ENCODE peak calls at places on chromosomes 4 and X, in four cellular contexts. V is epithelial cell of esophagus, Y is activated B cell treated with CpG ODN at 0.5 μM for 24 hours, Q is ELR. R is an unnamed sample.

GRCh38 chr4:163367651-163368050 is 24.0 kb downstream of the NPY5R start:
- DNase-seq in Y (no peak), V (peak; percentile 22), Q (peak; percentile 30), R (no peak)

GRCh38 chr4:89658701-89659024 is 178.3 kb downstream of the SNCA start:
- DNase-seq in Q (no peak), V (no peak), Y (no peak), R (no peak)

GRCh38 chrX:54494970-54495813 is 842 bp downstream of the FGD1 start:
- DNase-seq in Y (no peak), Q (peak; percentile 52), V (peak; percentile 34), R (no peak)

GRCh38 chr4:152081024-152081423 is 320.2 kb upstream of the GATB start:
- DNase-seq in V (no peak), Y (no peak), Q (no peak), R (no peak)

GRCh38 chr4:152255437-152255836 is 280.5 kb downstream of the FBXW7 start:
- DNase-seq in Q (peak; percentile 48), V (peak; percentile 51), Y (no peak), R (peak; percentile 25)

GRCh38 chr4:84957509-84958420 is 8.7 kb downstream of the WDFY3 start:
- DNase-seq in V (no peak), Q (no peak), Y (no peak), R (no peak)

GRCh38 chrX:32642283-32642682 is 569.1 kb downstream of the DMD start:
- DNase-seq in Y (no peak), V (no peak), Q (no peak), R (no peak)

GRCh38 chr4:41346306-41347061 is 89.8 kb downstream of the UCHL1 start:
- DNase-seq in Q (peak; percentile 69), Y (no peak), V (no peak), R (no peak)

GRCh38 chr4:306551-306961 is 1.3 kb upstream of the ZNF732 start:
- DNase-seq in Q (no peak), V (no peak), Y (no peak), R (no peak)

GRCh38 chrX:27336466-27337091 is 126.6 kb downstream of the PPP4R3C start:
- DNase-seq in V (peak; percentile 35), Y (no peak), Q (peak; percentile 1), R (peak; percentile 9)

GRCh38 chrX:65985922-65986588 is 53.8 kb downstream of the VSIG4 start:
- DNase-seq in Q (peak; percentile 61), V (peak; percentile 75), Y (no peak), R (peak; percentile 4)

GRCh38 chr4:73129319-73129718 is 59.8 kb upstream of the COX18 start:
- DNase-seq in V (no peak), Q (no peak), Y (no peak), R (no peak)

GRCh38 chr4:56276547-56276946 is 110.7 kb downstream of the AASDH start:
- DNase-seq in Y (no peak), V (peak; percentile 47), Q (peak; percentile 27), R (no peak)

GRCh38 chr4:169659736-169660670 is 39.6 kb downstream of the CLCN3 start:
- DNase-seq in Q (peak; percentile 99), Y (peak; percentile 28), V (peak; percentile 99), R (peak; percentile 50)

GRCh38 chrX:53711446-53711845 is 24.9 kb upstream of the HUWE1 start:
- DNase-seq in Y (no peak), Q (peak; percentile 13), V (peak; percentile 35), R (no peak)

GRCh38 chr4:39763714-39764572 is 66.0 kb downstream of the UBE2K start:
- DNase-seq in Q (no peak), V (no peak), Y (no peak), R (no peak)

GRCh38 chr4:141788169-141788915 is 152.0 kb downstream of the IL15 start:
- DNase-seq in V (no peak), Y (no peak), Q (no peak), R (no peak)

GRCh38 chrX:72045141-72045540 is 86.6 kb downstream of the RTL5 start:
- DNase-seq in V (peak; percentile 71), Y (no peak), Q (no peak), R (no peak)

GRCh38 chrX:57453901-57454300 is 137.9 kb upstream of the ZXDB start:
- DNase-seq in V (peak; percentile 53), Y (no peak), Q (peak; percentile 22), R (no peak)

GRCh38 chrX:118824173-118824782 is 654 bp downstream of the ZCCHC12 start:
- DNase-seq in Y (no peak), Q (peak; percentile 3), V (no peak), R (no peak)

R was measured in T follicular helper cell.